ENCODE peak calls at places on chromosomes 13 and 19, in eight cellular contexts. One of them, this sample, is unnamed.

GRCh38 chr19:2461751-2462634 is 5.2 kb upstream of the LMNB2 start:
- DNase-seq in AG10803: peak
- DNase-seq in colonic mucosa: peak
- DNase-seq in bronchial epithelial cell: no peak
- DNase-seq in Peyer's patch: peak
- DNase-seq in suprapubic skin: no peak
- DNase-seq in thoracic aorta: no peak
- DNase-seq in cardiac fibroblast: peak
- DNase-seq in this sample: peak

GRCh38 chr19:55352040-55352439 is 2.5 kb downstream of the COX6B2 start:
- DNase-seq in AG10803: no peak
- DNase-seq in colonic mucosa: no peak
- DNase-seq in bronchial epithelial cell: peak
- DNase-seq in Peyer's patch: no peak
- DNase-seq in suprapubic skin: no peak
- DNase-seq in thoracic aorta: no peak
- DNase-seq in cardiac fibroblast: no peak
- DNase-seq in this sample: peak

GRCh38 chr19:44141191-44142013 is at the start of gene ZNF234:
- DNase-seq in AG10803: peak
- DNase-seq in colonic mucosa: peak
- DNase-seq in bronchial epithelial cell: peak
- DNase-seq in Peyer's patch: peak
- DNase-seq in suprapubic skin: peak
- DNase-seq in thoracic aorta: peak
- DNase-seq in cardiac fibroblast: peak
- DNase-seq in this sample: peak

GRCh38 chr19:45767881-45768643 is 990 bp downstream of the SIX5 start:
- DNase-seq in AG10803: peak
- DNase-seq in colonic mucosa: peak
- DNase-seq in bronchial epithelial cell: peak
- DNase-seq in Peyer's patch: peak
- DNase-seq in suprapubic skin: peak
- DNase-seq in thoracic aorta: no peak
- DNase-seq in cardiac fibroblast: peak
- DNase-seq in this sample: peak

GRCh38 chr19:33781996-33782395 is 14.7 kb upstream of the KCTD15 start:
- DNase-seq in AG10803: no peak
- DNase-seq in colonic mucosa: no peak
- DNase-seq in bronchial epithelial cell: no peak
- DNase-seq in Peyer's patch: no peak
- DNase-seq in suprapubic skin: no peak
- DNase-seq in thoracic aorta: no peak
- DNase-seq in cardiac fibroblast: no peak
- DNase-seq in this sample: no peak

GRCh38 chr19:18612772-18613588 is at the start of gene TMEM59L:
- DNase-seq in AG10803: no peak
- DNase-seq in colonic mucosa: no peak
- DNase-seq in bronchial epithelial cell: no peak
- DNase-seq in Peyer's patch: peak
- DNase-seq in suprapubic skin: no peak
- DNase-seq in thoracic aorta: no peak
- DNase-seq in cardiac fibroblast: no peak
- DNase-seq in this sample: no peak

GRCh38 chr13:31067416-31068118 is 94.1 kb downstream of the HSPH1 start:
- DNase-seq in AG10803: peak
- DNase-seq in colonic mucosa: no peak
- DNase-seq in bronchial epithelial cell: peak
- DNase-seq in Peyer's patch: no peak
- DNase-seq in suprapubic skin: no peak
- DNase-seq in thoracic aorta: no peak
- DNase-seq in cardiac fibroblast: peak
- DNase-seq in this sample: peak

GRCh38 chr13:113553541-113554332 is 30.8 kb upstream of the TFDP1 start:
- DNase-seq in AG10803: no peak
- DNase-seq in colonic mucosa: peak
- DNase-seq in bronchial epithelial cell: no peak
- DNase-seq in Peyer's patch: peak
- DNase-seq in suprapubic skin: peak
- DNase-seq in thoracic aorta: no peak
- DNase-seq in cardiac fibroblast: no peak
- DNase-seq in this sample: no peak

GRCh38 chr13:46057251-46058015 is 4.9 kb upstream of the ZC3H13 start:
- DNase-seq in AG10803: peak
- DNase-seq in colonic mucosa: no peak
- DNase-seq in bronchial epithelial cell: no peak
- DNase-seq in Peyer's patch: no peak
- DNase-seq in suprapubic skin: no peak
- DNase-seq in thoracic aorta: no peak
- DNase-seq in cardiac fibroblast: peak
- DNase-seq in this sample: no peak

GRCh38 chr19:17739121-17739875 is 12.0 kb upstream of the FCHO1 start:
- DNase-seq in AG10803: no peak
- DNase-seq in colonic mucosa: no peak
- DNase-seq in bronchial epithelial cell: no peak
- DNase-seq in Peyer's patch: peak
- DNase-seq in suprapubic skin: no peak
- DNase-seq in thoracic aorta: no peak
- DNase-seq in cardiac fibroblast: peak
- DNase-seq in this sample: no peak

GRCh38 chr19:41638624-41639023 is 11.8 kb upstream of the CEACAM4 start:
- DNase-seq in AG10803: no peak
- DNase-seq in colonic mucosa: no peak
- DNase-seq in bronchial epithelial cell: no peak
- DNase-seq in Peyer's patch: no peak
- DNase-seq in suprapubic skin: no peak
- DNase-seq in thoracic aorta: no peak
- DNase-seq in cardiac fibroblast: no peak
- DNase-seq in this sample: no peak

GRCh38 chr19:51203941-51204720 is 20.7 kb upstream of the CD33 start:
- DNase-seq in AG10803: no peak
- DNase-seq in colonic mucosa: no peak
- DNase-seq in bronchial epithelial cell: no peak
- DNase-seq in Peyer's patch: no peak
- DNase-seq in suprapubic skin: no peak
- DNase-seq in thoracic aorta: no peak
- DNase-seq in cardiac fibroblast: no peak
- DNase-seq in this sample: no peak

GRCh38 chr13:27619711-27620376 is 485 bp downstream of the LNX2 start:
- DNase-seq in AG10803: peak
- DNase-seq in colonic mucosa: peak
- DNase-seq in bronchial epithelial cell: peak
- DNase-seq in Peyer's patch: peak
- DNase-seq in suprapubic skin: peak
- DNase-seq in thoracic aorta: no peak
- DNase-seq in cardiac fibroblast: peak
- DNase-seq in this sample: peak

GRCh38 chr13:60629158-60629557 is 232.1 kb downstream of the TDRD3 start:
- DNase-seq in AG10803: no peak
- DNase-seq in colonic mucosa: no peak
- DNase-seq in bronchial epithelial cell: no peak
- DNase-seq in Peyer's patch: no peak
- DNase-seq in suprapubic skin: no peak
- DNase-seq in thoracic aorta: no peak
- DNase-seq in cardiac fibroblast: no peak
- DNase-seq in this sample: no peak

GRCh38 chr13:102286326-102286725 is 115.5 kb downstream of the FGF14 start:
- DNase-seq in AG10803: peak
- DNase-seq in colonic mucosa: no peak
- DNase-seq in bronchial epithelial cell: peak
- DNase-seq in Peyer's patch: no peak
- DNase-seq in suprapubic skin: no peak
- DNase-seq in thoracic aorta: no peak
- DNase-seq in cardiac fibroblast: peak
- DNase-seq in this sample: peak

GRCh38 chr19:7395360-7395781 is 46.6 kb downstream of the ARHGEF18 start:
- DNase-seq in AG10803: peak
- DNase-seq in colonic mucosa: peak
- DNase-seq in bronchial epithelial cell: no peak
- DNase-seq in Peyer's patch: no peak
- DNase-seq in suprapubic skin: no peak
- DNase-seq in thoracic aorta: no peak
- DNase-seq in cardiac fibroblast: no peak
- DNase-seq in this sample: no peak

GRCh38 chr19:53333071-53333465 is 481 bp upstream of the ZNF845 start:
- DNase-seq in AG10803: peak
- DNase-seq in colonic mucosa: no peak
- DNase-seq in bronchial epithelial cell: no peak
- DNase-seq in Peyer's patch: peak
- DNase-seq in suprapubic skin: peak
- DNase-seq in thoracic aorta: peak
- DNase-seq in cardiac fibroblast: no peak
- DNase-seq in this sample: no peak

GRCh38 chr13:43666403-43666802 is 120.4 kb downstream of the ENOX1 start:
- DNase-seq in AG10803: no peak
- DNase-seq in colonic mucosa: peak
- DNase-seq in bronchial epithelial cell: no peak
- DNase-seq in Peyer's patch: no peak
- DNase-seq in suprapubic skin: no peak
- DNase-seq in thoracic aorta: no peak
- DNase-seq in cardiac fibroblast: no peak
- DNase-seq in this sample: no peak
- TF ChIP-seq CTCF in AG10803: no peak
- TF ChIP-seq CTCF in colonic mucosa: no peak
- TF ChIP-seq CTCF in bronchial epithelial cell: no peak
- TF ChIP-seq CTCF in Peyer's patch: no peak
- TF ChIP-seq CTCF in suprapubic skin: no peak
- TF ChIP-seq CTCF in thoracic aorta: no peak
- TF ChIP-seq CTCF in cardiac fibroblast: no peak
- TF ChIP-seq CTCF in this sample: no peak

DNA sequence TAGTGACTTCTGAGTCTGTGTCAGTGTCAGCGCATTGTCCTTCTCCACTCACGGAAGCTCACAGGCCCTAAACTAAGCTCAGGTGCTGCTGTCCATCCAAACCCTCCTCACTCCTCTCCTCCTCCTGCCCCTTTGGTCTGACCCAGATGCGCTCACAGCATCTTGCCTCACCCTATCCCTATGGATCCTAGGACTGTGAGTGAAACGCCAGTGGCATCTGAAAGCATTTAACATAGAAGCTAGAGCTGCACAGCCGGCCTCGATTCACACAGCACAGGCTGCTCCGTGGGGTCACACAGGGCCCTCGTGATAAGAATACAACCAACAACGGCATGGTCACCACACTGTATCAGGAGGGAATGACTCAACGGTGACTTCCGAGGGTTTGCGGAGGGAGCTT is 149.1 kb upstream of the SPACA7 start:
- DNase-seq in AG10803: no peak
- DNase-seq in colonic mucosa: no peak
- DNase-seq in bronchial epithelial cell: no peak
- DNase-seq in Peyer's patch: peak
- DNase-seq in suprapubic skin: peak
- DNase-seq in thoracic aorta: no peak
- DNase-seq in cardiac fibroblast: no peak
- DNase-seq in this sample: no peak
- TF ChIP-seq CTCF in AG10803: no peak
- TF ChIP-seq CTCF in colonic mucosa: no peak
- TF ChIP-seq CTCF in bronchial epithelial cell: no peak
- TF ChIP-seq CTCF in Peyer's patch: no peak
- TF ChIP-seq CTCF in suprapubic skin: no peak
- TF ChIP-seq CTCF in thoracic aorta: no peak
- TF ChIP-seq CTCF in cardiac fibroblast: no peak
- TF ChIP-seq CTCF in this sample: no peak

GRCh38 chr19:28334419-28334818 is 878.5 kb downstream of the UQCRFS1 start:
- DNase-seq in AG10803: no peak
- DNase-seq in colonic mucosa: no peak
- DNase-seq in bronchial epithelial cell: no peak
- DNase-seq in Peyer's patch: no peak
- DNase-seq in suprapubic skin: no peak
- DNase-seq in thoracic aorta: no peak
- DNase-seq in cardiac fibroblast: no peak
- DNase-seq in this sample: no peak

GRCh38 chr19:28331596-28331995 is 881.4 kb downstream of the UQCRFS1 start:
- DNase-seq in AG10803: no peak
- DNase-seq in colonic mucosa: no peak
- DNase-seq in bronchial epithelial cell: no peak
- DNase-seq in Peyer's patch: no peak
- DNase-seq in suprapubic skin: no peak
- DNase-seq in thoracic aorta: no peak
- DNase-seq in cardiac fibroblast: no peak
- DNase-seq in this sample: no peak

GRCh38 chr19:28332886-28333285 is 880.1 kb downstream of the UQCRFS1 start:
- DNase-seq in AG10803: no peak
- DNase-seq in colonic mucosa: no peak
- DNase-seq in bronchial epithelial cell: no peak
- DNase-seq in Peyer's patch: no peak
- DNase-seq in suprapubic skin: no peak
- DNase-seq in thoracic aorta: no peak
- DNase-seq in cardiac fibroblast: no peak
- DNase-seq in this sample: no peak

GRCh38 chr19:28332351-28332750 is 880.6 kb downstream of the UQCRFS1 start:
- DNase-seq in AG10803: no peak
- DNase-seq in colonic mucosa: no peak
- DNase-seq in bronchial epithelial cell: no peak
- DNase-seq in Peyer's patch: no peak
- DNase-seq in suprapubic skin: no peak
- DNase-seq in thoracic aorta: no peak
- DNase-seq in cardiac fibroblast: no peak
- DNase-seq in this sample: no peak

GRCh38 chr19:28333909-28334308 is 879.0 kb downstream of the UQCRFS1 start:
- DNase-seq in AG10803: no peak
- DNase-seq in colonic mucosa: no peak
- DNase-seq in bronchial epithelial cell: no peak
- DNase-seq in Peyer's patch: no peak
- DNase-seq in suprapubic skin: no peak
- DNase-seq in thoracic aorta: no peak
- DNase-seq in cardiac fibroblast: no peak
- DNase-seq in this sample: no peak
- TF ChIP-seq CTCF in AG10803: no peak
- TF ChIP-seq CTCF in colonic mucosa: no peak
- TF ChIP-seq CTCF in bronchial epithelial cell: no peak
- TF ChIP-seq CTCF in Peyer's patch: no peak
- TF ChIP-seq CTCF in suprapubic skin: no peak
- TF ChIP-seq CTCF in thoracic aorta: no peak
- TF ChIP-seq CTCF in cardiac fibroblast: no peak
- TF ChIP-seq CTCF in this sample: no peak

DNA sequence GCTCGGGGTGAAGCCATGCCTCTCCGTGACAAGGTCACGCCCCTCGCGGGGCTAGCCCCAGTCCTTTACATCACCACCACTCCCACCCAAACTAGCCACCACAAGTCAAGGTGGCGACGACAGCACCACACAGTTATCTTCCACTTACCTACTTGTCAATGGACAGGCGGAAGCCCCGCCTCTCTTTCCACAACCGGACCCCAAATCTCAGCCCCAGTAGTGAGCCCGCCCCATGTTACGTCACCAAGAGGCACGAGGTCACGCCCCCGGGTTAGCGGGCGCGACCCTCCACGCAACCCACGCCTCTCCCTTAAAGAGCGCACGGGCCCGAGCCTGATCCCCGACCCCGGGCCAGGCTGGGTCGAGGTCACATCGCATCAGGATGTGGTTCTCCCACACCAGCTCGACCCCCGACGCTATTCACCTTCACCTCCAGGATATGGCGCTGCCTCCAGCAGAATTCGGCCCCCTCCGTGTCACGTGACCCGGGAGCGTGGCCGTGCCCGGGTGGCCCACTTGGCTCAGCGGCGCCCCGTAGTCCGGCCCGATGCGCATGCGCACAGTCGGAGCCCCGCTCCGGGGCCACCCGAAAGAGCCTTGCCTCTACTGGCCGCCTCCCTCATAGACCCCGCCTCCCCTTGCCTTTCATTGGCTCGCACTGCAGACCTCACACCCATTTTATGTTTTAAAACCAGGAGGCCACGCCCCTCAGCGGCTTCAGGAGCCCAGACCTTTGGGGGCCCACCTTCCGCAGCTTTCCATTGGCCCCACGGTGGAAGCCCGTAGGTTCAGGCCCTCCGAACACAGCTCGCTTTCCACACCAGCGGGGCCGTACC is 18.2 kb downstream of the SYDE1 start:
- DNase-seq in AG10803: peak
- DNase-seq in colonic mucosa: peak
- DNase-seq in bronchial epithelial cell: peak
- DNase-seq in Peyer's patch: peak
- DNase-seq in suprapubic skin: peak
- DNase-seq in thoracic aorta: peak
- DNase-seq in cardiac fibroblast: peak
- DNase-seq in this sample: peak
- TF ChIP-seq CTCF in AG10803: no peak
- TF ChIP-seq CTCF in colonic mucosa: no peak
- TF ChIP-seq CTCF in bronchial epithelial cell: peak
- TF ChIP-seq CTCF in Peyer's patch: peak
- TF ChIP-seq CTCF in suprapubic skin: no peak
- TF ChIP-seq CTCF in thoracic aorta: no peak
- TF ChIP-seq CTCF in cardiac fibroblast: no peak
- TF ChIP-seq CTCF in this sample: peak

This sample was measured in MCF 10A.